ENCODE peak calls at places on chromosomes 11 and 22, in four cellular contexts. N, R, U and J are unnamed samples.

GRCh38 chr22:35315141-35315854 is 15.6 kb downstream of the TOM1 start:
- ATAC-seq in N (peak), R (no peak), U (no peak), J (no peak)

GRCh38 chr11:47448566-47449427 is at the start of gene RAPSN:
- ATAC-seq in N (peak), U (peak), R (no peak), J (no peak)

GRCh38 chr22:46443850-46444389 is 93.5 kb downstream of the CELSR1 start:
- ATAC-seq in R (peak), U (no peak), N (peak), J (no peak)

GRCh38 chr22:50308597-50308935 is 1.1 kb upstream of the PLXNB2 start:
- ATAC-seq in U (peak), R (no peak), N (peak), J (peak)

GRCh38 chr22:28799125-28799833 is 1.1 kb downstream of the XBP1 start:
- ATAC-seq in N (peak), U (no peak), R (peak), J (peak)

GRCh38 chr11:101082813-101083212 is 46.8 kb downstream of the PGR start:
- ATAC-seq in N (no peak), U (no peak), R (no peak), J (no peak)

GRCh38 chr11:121567988-121568387 is 115.2 kb upstream of the SORL1-AS1 start:
- ATAC-seq in N (no peak), R (no peak), U (no peak), J (no peak)

GRCh38 chr11:9573775-9574555 is 495 bp downstream of the WEE1 start:
- ATAC-seq in U (no peak), R (no peak), N (no peak), J (peak)

GRCh38 chr11:117189941-117190544 is 9.1 kb upstream of the TAGLN start:
- ATAC-seq in R (no peak), N (no peak), U (no peak), J (no peak)

GRCh38 chr11:16902979-16903378 is 111.2 kb downstream of the PLEKHA7 start:
- ATAC-seq in N (no peak), U (no peak), R (peak), J (no peak)

GRCh38 chr11:125881291-125881690 is 6.2 kb upstream of the HYLS1 start:
- ATAC-seq in U (no peak), R (no peak), N (no peak), J (no peak)

GRCh38 chr22:43532301-43533050 is 120.7 kb downstream of the MPPED1 start:
- ATAC-seq in N (no peak), R (no peak), U (no peak), J (no peak)

GRCh38 chr22:49975543-49976389 is 15.2 kb downstream of the PIM3 start:
- ATAC-seq in U (no peak), R (peak), N (no peak), J (no peak)

GRCh38 chr22:20431520-20432237 is 5.9 kb downstream of the SCARF2 start:
- ATAC-seq in N (no peak), R (no peak), U (no peak), J (no peak)

GRCh38 chr22:43241138-43241597 is 54.2 kb upstream of the TTLL12 start:
- ATAC-seq in N (peak), U (no peak), R (no peak), J (no peak)

GRCh38 chr11:125425601-125426000 is 70.5 kb downstream of the FEZ1 start:
- ATAC-seq in R (no peak), U (no peak), N (peak), J (peak)

GRCh38 chr22:36617694-36618522 is 85.6 kb downstream of the CACNG2 start:
- ATAC-seq in N (no peak), R (no peak), U (peak), J (no peak)

GRCh38 chr22:31229402-31230140 is 17.5 kb downstream of the LIMK2 start:
- ATAC-seq in U (peak), R (peak), N (peak), J (peak)

GRCh38 chr11:74695705-74696280 is 35.4 kb downstream of the CHRDL2 start:
- ATAC-seq in U (no peak), R (no peak), N (no peak), J (no peak)

GRCh38 chr11:64180871-64181270 is 5.1 kb upstream of the STIP1 start:
- ATAC-seq in R (no peak), U (no peak), N (no peak), J (no peak)

GRCh38 chr11:57458060-57458409 is 2.3 kb upstream of the RTN4RL2 start:
- ATAC-seq in U (peak), N (no peak), R (no peak), J (peak)

GRCh38 chr22:37105990-37106389 is 3.5 kb downstream of the TMPRSS6 start:
- ATAC-seq in N (no peak), U (no peak), R (no peak), J (no peak)

GRCh38 chr11:60377737-60378136 is 595 bp upstream of the MS4A7 start:
- ATAC-seq in N (peak), U (peak), R (no peak), J (peak)

GRCh38 chr11:68460741-68461283 is at the start of gene PPP6R3:
- ATAC-seq in R (peak), U (peak), N (peak), J (peak)

GRCh38 chr11:63445720-63446119 is 45.2 kb downstream of the PLAAT5 start:
- ATAC-seq in N (no peak), U (no peak), R (no peak), J (no peak)

GRCh38 chr11:66143264-66143566 is 73.1 kb downstream of the PACS1 start:
- ATAC-seq in R (no peak), N (no peak), U (peak), J (no peak)

GRCh38 chr11:69156673-69157155 is 979 bp downstream of the SMIM38 start:
- ATAC-seq in N (peak), U (peak), R (no peak), J (peak)

GRCh38 chr22:22352376-22352999 is 107.9 kb downstream of the VPREB1 start:
- ATAC-seq in R (no peak), U (peak), N (no peak), J (no peak)

GRCh38 chr22:43142881-43143562 is at the start of gene MCAT:
- ATAC-seq in R (peak), N (peak), U (peak), J (peak)

GRCh38 chr11:24779791-24780190 is 282.9 kb downstream of the LUZP2 start:
- ATAC-seq in R (no peak), U (no peak), N (no peak), J (no peak)

GRCh38 chr22:49671331-49672012 is 156.2 kb downstream of the BRD1 start:
- ATAC-seq in R (no peak), U (no peak), N (no peak), J (no peak)

GRCh38 chr11:108137212-108137611 is 15.8 kb downstream of the ACAT1 start:
- ATAC-seq in R (no peak), N (no peak), U (no peak), J (no peak)

GRCh38 chr11:12086271-12087074 is 23.9 kb upstream of the MICAL2 start:
- ATAC-seq in N (peak), R (peak), U (peak), J (peak)

GRCh38 chr22:11066458-11067285 is 4461.3 kb upstream of the OR11H1 start:
- ATAC-seq in R (no peak), U (no peak), N (peak), J (peak)

GRCh38 chr11:32566527-32566926 is 17.1 kb upstream of the EIF3M start:
- ATAC-seq in R (no peak), U (no peak), N (no peak), J (no peak)

GRCh38 chr22:37126383-37126782 is 16.9 kb upstream of the TMPRSS6 start:
- ATAC-seq in U (no peak), R (peak), N (no peak), J (no peak)